ENCODE peak calls at places on chromosomes 3 and 15, in five cellular contexts. F is fibroblast of lung, N is breast epithelium, X is left lung, C is PC-3. T is an unnamed sample.

GRCh38 chr3:113275876-113276580 is 64.7 kb downstream of the BOC start:
- DNase-seq in F (peak; percentile 70), N (peak; percentile 49), X (no peak), C (peak; percentile 55), T (no peak)

GRCh38 chr3:47016934-47017435 is 37.5 kb downstream of the NBEAL2 start:
- DNase-seq in F (peak; percentile 53), N (no peak), X (no peak), C (peak; percentile 41), T (peak; percentile 60)

GRCh38 chr3:172846706-172847105 is 96.2 kb downstream of the ECT2 start:
- DNase-seq in F (no peak), N (no peak), X (no peak), C (peak; percentile 43), T (no peak)

GRCh38 chr3:10707984-10708868 is 107.8 kb upstream of the SLC6A11 start:
- DNase-seq in F (no peak), N (no peak), X (no peak), C (no peak), T (no peak)

GRCh38 chr3:62611541-62612240 is 238.3 kb upstream of the FEZF2 start:
- DNase-seq in F (peak; percentile 49), N (no peak), X (no peak), C (no peak), T (no peak)

GRCh38 chr3:9404680-9405079 is 7.3 kb downstream of the SETD5 start:
- DNase-seq in F (no peak), N (no peak), X (no peak), C (no peak), T (no peak)

GRCh38 chr3:44125882-44126281 is 115.8 kb upstream of the TOPAZ1 start:
- DNase-seq in F (peak; percentile 9), N (no peak), X (no peak), C (no peak), T (no peak)

GRCh38 chr3:136624894-136625815 is 127.0 kb downstream of the STAG1 start:
- DNase-seq in F (no peak), N (no peak), X (no peak), C (peak; percentile 84), T (no peak)

GRCh38 chr3:163811996-163812395 is 1266.3 kb downstream of the SI start:
- DNase-seq in F (no peak), N (no peak), X (no peak), C (no peak), T (no peak)

GRCh38 chr3:186108106-186108940 is 566 bp downstream of the ETV5 start:
- DNase-seq in F (peak; percentile 66), N (no peak), X (peak; percentile 87), C (peak; percentile 56), T (peak; percentile 7)

GRCh38 chr3:13655074-13655913 is 106.4 kb downstream of the FBLN2 start:
- DNase-seq in F (peak; percentile 32), N (no peak), X (no peak), C (peak; percentile 70), T (peak; percentile 18)

GRCh38 chr3:49132437-49133225 is at the start of gene LAMB2:
- DNase-seq in F (peak; percentile 77), N (peak; percentile 72), X (peak; percentile 86), C (peak; percentile 82), T (no peak)

GRCh38 chr3:128469584-128469983 is 2.9 kb upstream of the DNAJB8 start:
- DNase-seq in F (no peak), N (no peak), X (no peak), C (no peak), T (no peak)

GRCh38 chr15:35450492-35450891 is 95.5 kb downstream of the DPH6 start:
- DNase-seq in F (peak; percentile 56), N (no peak), X (no peak), C (peak; percentile 29), T (no peak)

GRCh38 chr15:88890495-88890894 is 4.8 kb downstream of the HAPLN3 start:
- DNase-seq in F (no peak), N (no peak), X (no peak), C (no peak), T (no peak)

GRCh38 chr15:77012868-77013267 is 17.9 kb downstream of the PSTPIP1 start:
- DNase-seq in F (no peak), N (no peak), X (peak; percentile 15), C (no peak), T (peak; percentile 74)

GRCh38 chr3:141366285-141367037 is 1.8 kb upstream of the ZBTB38 start:
- DNase-seq in F (peak; percentile 85), N (peak; percentile 87), X (no peak), C (peak; percentile 73), T (no peak)

GRCh38 chr3:44862221-44862637 is 517 bp downstream of the TMEM42 start:
- DNase-seq in F (peak; percentile 40), N (no peak), X (no peak), C (peak; percentile 11), T (no peak)

GRCh38 chr15:32991544-32992192 is 202.8 kb downstream of the FMN1 start:
- DNase-seq in F (no peak), N (no peak), X (no peak), C (no peak), T (no peak)

GRCh38 chr15:99979371-99979770 is 246.1 kb upstream of the LYSMD4 start:
- DNase-seq in F (no peak), N (no peak), X (no peak), C (no peak), T (no peak)

GRCh38 chr15:99978426-99978825 is 245.2 kb upstream of the LYSMD4 start:
- DNase-seq in F (no peak), N (no peak), X (no peak), C (no peak), T (no peak)

GRCh38 chr15:99976811-99977271 is 243.6 kb upstream of the LYSMD4 start:
- DNase-seq in F (no peak), N (no peak), X (no peak), C (no peak), T (no peak)

GRCh38 chr15:99976000-99976399 is 242.8 kb upstream of the LYSMD4 start:
- DNase-seq in F (no peak), N (no peak), X (peak; percentile 58), C (no peak), T (no peak)

GRCh38 chr15:99977945-99978344 is 244.7 kb upstream of the LYSMD4 start:
- DNase-seq in F (no peak), N (no peak), X (peak; percentile 58), C (no peak), T (no peak)
- H3K27ac ChIP-seq in F (no peak overlapping the region), N (no peak overlapping the region), X (no peak overlapping the region), C (no peak overlapping the region), T (no peak overlapping the region)

GRCh38 chr3:156151824-156152428 is 31.5 kb downstream of the KCNAB1 start:
- DNase-seq in F (peak; percentile 76), N (peak; percentile 48), X (peak; percentile 78), C (peak; percentile 80), T (peak; percentile 23)

GRCh38 chr3:156148345-156148945 is 28.1 kb downstream of the KCNAB1 start:
- DNase-seq in F (peak; percentile 8), N (no peak), X (no peak), C (no peak), T (no peak)

GRCh38 chr3:156150434-156151066 is 30.2 kb downstream of the KCNAB1 start:
- DNase-seq in F (peak; percentile 78), N (peak; percentile 29), X (no peak), C (peak; percentile 82), T (peak; percentile 32)

GRCh38 chr3:156148946-156149348 is 28.6 kb downstream of the KCNAB1 start:
- DNase-seq in F (peak; percentile 21), N (no peak), X (no peak), C (no peak), T (no peak)

GRCh38 chr3:156149781-156150375 is 29.5 kb downstream of the KCNAB1 start:
- DNase-seq in F (peak; percentile 17), N (no peak), X (no peak), C (no peak), T (no peak)
- H3K4me3 ChIP-seq in F (no peak overlapping the region), N (no peak overlapping the region), X (no peak overlapping the region), C (no peak overlapping the region), T (no peak overlapping the region)

GRCh38 chr15:74633781-74634180 is 18.1 kb downstream of the CLK3 start:
- DNase-seq in F (no peak), N (no peak), X (no peak), C (no peak), T (no peak)
- H3K36me3 ChIP-seq in F (peaks cover 18% of the 10 kb centered on the region), N (no peaks in the 10 kb centered on the region), X (peaks cover 99% of the 10 kb centered on the region), C (peaks cover 25% of the 10 kb centered on the region), T (peaks cover 40% of the 10 kb centered on the region)

GRCh38 chr15:65211157-65211982 is at the start of gene CILP:
- DNase-seq in F (peak; percentile 67), N (no peak), X (no peak), C (no peak), T (no peak)

GRCh38 chr15:65214010-65214409 is 2.7 kb upstream of the CILP start:
- DNase-seq in F (no peak), N (no peak), X (no peak), C (no peak), T (no peak)

GRCh38 chr15:65209701-65210643 is 1.3 kb downstream of the CILP start:
- DNase-seq in F (peak; percentile 16), N (no peak), X (no peak), C (no peak), T (no peak)

GRCh38 chr15:65213241-65213640 is 2.0 kb upstream of the CILP start:
- DNase-seq in F (no peak), N (no peak), X (no peak), C (no peak), T (no peak)

DNA sequence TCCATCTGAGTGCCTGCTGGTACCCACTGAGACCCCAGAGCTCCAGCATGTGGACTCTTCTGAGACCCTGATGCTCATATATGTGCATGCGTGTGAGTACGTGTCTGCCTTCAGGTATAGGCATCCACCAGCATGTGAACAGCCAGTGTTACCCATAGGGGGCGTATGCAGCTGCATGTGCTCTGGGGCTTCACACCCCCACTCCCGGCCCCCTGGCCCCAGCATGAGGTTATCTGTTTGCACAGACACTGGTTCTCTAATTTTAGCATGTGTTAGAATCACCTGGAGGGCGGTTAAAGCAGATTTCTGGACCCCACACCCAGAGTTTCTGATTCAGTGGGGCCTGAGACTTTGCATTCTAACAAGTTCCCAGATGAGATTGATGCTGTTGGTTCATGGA is 824 bp upstream of the CILP start:
- DNase-seq in F (no peak), N (no peak), X (no peak), C (no peak), T (peak; percentile 26)
- H3K27ac ChIP-seq in F (no peak overlapping the region), N (peak overlapping the region; percentile 83), X (no peak overlapping the region), C (no peak overlapping the region), T (no peak overlapping the region)

GRCh38 chr15:78303729-78304486 is 4.5 kb upstream of the SKIC8 start:
- DNase-seq in F (no peak), N (no peak), X (no peak), C (no peak), T (no peak)
- H3K4me3 ChIP-seq in F (no peak overlapping the region), N (no peak overlapping the region), X (no peak overlapping the region), C (no peak overlapping the region), T (no peak overlapping the region)

GRCh38 chr3:15429080-15429479 is 1.7 kb downstream of the EAF1 start:
- DNase-seq in F (no peak), N (no peak), X (no peak), C (no peak), T (no peak)
- H3K36me3 ChIP-seq in F (peaks cover 7% of the 10 kb centered on the region), N (no peaks in the 10 kb centered on the region), X (peaks cover 46% of the 10 kb centered on the region), C (peaks cover 28% of the 10 kb centered on the region), T (peaks cover 25% of the 10 kb centered on the region)

GRCh38 chr15:55627730-55628368 is 39.7 kb upstream of the PYGO1 start:
- DNase-seq in F (peak; percentile 93), N (no peak), X (no peak), C (peak; percentile 91), T (no peak)
- H3K27ac ChIP-seq in F (no peak overlapping the region), N (no peak overlapping the region), X (no peak overlapping the region), C (peak overlapping the region; percentile 52), T (no peak overlapping the region)